ENCODE peak calls at places on chromosomes 16 and 17, in seven cellular contexts. I, C, V, K, O, S and B are unnamed samples.

GRCh38 chr17:72404872-72405271 is 284.1 kb downstream of the SOX9 start:
- DNase-seq in C (no peak), K (no peak), V (no peak), I (no peak), S (no peak), O (no peak), B (no peak)

GRCh38 chr17:42562845-42563509 is 1.0 kb downstream of the COASY start:
- DNase-seq in S (no peak), O (no peak), K (no peak), V (no peak), I (no peak), C (peak), B (no peak)

GRCh38 chr16:68298907-68299515 is 11.7 kb downstream of the SLC7A6OS start:
- DNase-seq in O (peak), K (peak), C (no peak), V (no peak), S (no peak), I (no peak), B (no peak)

GRCh38 chr17:62094175-62094574 is 29.1 kb upstream of the MED13 start:
- DNase-seq in S (no peak), I (no peak), C (no peak), O (no peak), K (no peak), V (no peak), B (no peak)

GRCh38 chr17:21210411-21211076 is 3.4 kb downstream of the TMEM11 start:
- DNase-seq in S (no peak), I (peak), V (no peak), C (no peak), K (no peak), O (no peak), B (no peak)

GRCh38 chr17:65559483-65559801 is 2.0 kb downstream of the AXIN2 start:
- DNase-seq in S (no peak), C (no peak), O (no peak), V (no peak), K (no peak), I (no peak), B (no peak)

GRCh38 chr16:50202926-50203624 is 50.0 kb downstream of the TENT4B start:
- DNase-seq in V (peak), O (no peak), K (no peak), C (no peak), S (peak), I (no peak), B (peak)

GRCh38 chr17:44014437-44015172 is at the start of gene TMEM101:
- DNase-seq in S (peak), V (peak), K (peak), C (peak), I (peak), O (peak), B (peak)

GRCh38 chr17:82051776-82052637 is at the start of the genes GPS1 and RFNG:
- DNase-seq in S (peak), C (peak), O (peak), K (no peak), I (peak), V (peak), B (peak)

GRCh38 chr16:55001931-55002330 is 71.3 kb downstream of the IRX5 start:
- DNase-seq in C (no peak), S (no peak), K (no peak), V (no peak), O (no peak), I (no peak), B (no peak)

GRCh38 chr16:76748698-76749097 is 442.3 kb upstream of the MON1B start:
- DNase-seq in I (no peak), O (no peak), K (no peak), S (no peak), V (no peak), C (no peak), B (no peak)

GRCh38 chr16:85460983-85461813 is 151.9 kb upstream of the GSE1 start:
- DNase-seq in O (no peak), K (no peak), V (peak), C (peak), S (peak), I (no peak), B (no peak)

GRCh38 chr17:80889897-80890550 is 101.6 kb upstream of the CHMP6 start:
- DNase-seq in O (no peak), K (no peak), C (no peak), I (no peak), V (no peak), S (no peak), B (no peak)

GRCh38 chr17:42438600-42439567 is 15.8 kb upstream of the CAVIN1 start:
- DNase-seq in V (no peak), C (peak), K (peak), I (peak), O (peak), S (no peak), B (no peak)

GRCh38 chr16:54934536-54935410 is 4.1 kb downstream of the IRX5 start:
- DNase-seq in C (no peak), K (peak), V (no peak), O (no peak), S (no peak), I (no peak), B (no peak)

GRCh38 chr17:79818026-79818758 is 21.0 kb downstream of the CBX4 start:
- DNase-seq in O (no peak), S (no peak), I (no peak), K (no peak), V (no peak), C (peak), B (no peak)

GRCh38 chr16:75116081-75116910 is at the start of gene LDHD:
- DNase-seq in I (peak), O (peak), K (no peak), S (peak), V (peak), C (peak), B (peak)

GRCh38 chr16:85928411-85928820 is 29.5 kb downstream of the IRF8 start:
- DNase-seq in O (no peak), S (peak), C (no peak), I (peak), K (no peak), V (no peak), B (peak)

GRCh38 chr16:10640934-10641333 is 53.8 kb downstream of the TEKT5 start:
- DNase-seq in V (no peak), O (no peak), S (no peak), K (no peak), C (no peak), I (no peak), B (no peak)

GRCh38 chr16:10641555-10641952 is 53.2 kb downstream of the TEKT5 start:
- DNase-seq in I (no peak), C (no peak), O (no peak), K (no peak), S (no peak), V (no peak), B (no peak)

GRCh38 chr16:10644092-10644491 is 50.6 kb downstream of the TEKT5 start:
- DNase-seq in V (no peak), S (no peak), C (no peak), I (no peak), O (no peak), K (no peak), B (no peak)

GRCh38 chr16:10642964-10643363 is 51.8 kb downstream of the TEKT5 start:
- DNase-seq in I (no peak), K (no peak), V (no peak), S (no peak), C (no peak), O (no peak), B (no peak)

GRCh38 chr16:10641953-10642949 is 52.5 kb downstream of the TEKT5 start:
- DNase-seq in O (no peak), I (no peak), S (no peak), C (no peak), V (no peak), K (no peak), B (no peak)
- TF ChIP-seq EP300 in O (no peak), I (no peak), S (no peak), C (no peak), V (no peak), K (no peak), B (no peak)

GRCh38 chr17:17780941-17781590 is 55.7 kb downstream of the SREBF1 start:
- DNase-seq in C (no peak), V (no peak), O (peak), I (peak), K (no peak), S (peak), B (no peak)
- TF ChIP-seq EP300 in C (no peak), V (no peak), O (no peak), I (no peak), K (no peak), S (no peak), B (no peak)

GRCh38 chr16:5979905-5980550 is 882.4 kb upstream of the EEF2KMT start:
- DNase-seq in O (no peak), C (no peak), K (no peak), I (peak), S (no peak), V (no peak), B (no peak)

GRCh38 chr16:5977329-5977728 is 879.7 kb upstream of the EEF2KMT start:
- DNase-seq in I (no peak), K (no peak), O (no peak), C (no peak), S (no peak), V (no peak), B (no peak)

DNA sequence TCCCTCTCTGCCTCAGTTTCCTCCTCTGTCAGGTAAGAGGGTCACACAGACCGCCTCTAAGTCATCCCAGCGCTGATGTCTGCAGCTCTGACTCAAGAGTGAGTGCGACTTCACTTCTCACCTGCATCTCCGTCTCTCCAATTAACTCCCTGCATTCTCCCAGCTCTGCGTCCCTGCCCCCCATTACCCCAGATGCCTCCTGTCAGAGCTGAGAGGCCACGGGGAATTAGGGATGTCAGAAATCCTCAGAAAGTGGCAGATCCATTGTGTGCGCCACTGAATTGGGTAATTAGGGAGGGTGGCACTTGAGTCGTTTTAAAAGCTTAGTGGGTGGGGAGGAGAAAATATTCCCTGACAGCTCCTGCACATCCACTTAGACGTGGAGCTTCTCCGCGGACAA is 885.4 kb upstream of the EEF2KMT start:
- DNase-seq in S (no peak), K (no peak), I (no peak), V (no peak), O (no peak), C (no peak), B (no peak)
- TF ChIP-seq EP300 in S (no peak), K (no peak), I (no peak), V (no peak), O (no peak), C (no peak), B (no peak)

DNA sequence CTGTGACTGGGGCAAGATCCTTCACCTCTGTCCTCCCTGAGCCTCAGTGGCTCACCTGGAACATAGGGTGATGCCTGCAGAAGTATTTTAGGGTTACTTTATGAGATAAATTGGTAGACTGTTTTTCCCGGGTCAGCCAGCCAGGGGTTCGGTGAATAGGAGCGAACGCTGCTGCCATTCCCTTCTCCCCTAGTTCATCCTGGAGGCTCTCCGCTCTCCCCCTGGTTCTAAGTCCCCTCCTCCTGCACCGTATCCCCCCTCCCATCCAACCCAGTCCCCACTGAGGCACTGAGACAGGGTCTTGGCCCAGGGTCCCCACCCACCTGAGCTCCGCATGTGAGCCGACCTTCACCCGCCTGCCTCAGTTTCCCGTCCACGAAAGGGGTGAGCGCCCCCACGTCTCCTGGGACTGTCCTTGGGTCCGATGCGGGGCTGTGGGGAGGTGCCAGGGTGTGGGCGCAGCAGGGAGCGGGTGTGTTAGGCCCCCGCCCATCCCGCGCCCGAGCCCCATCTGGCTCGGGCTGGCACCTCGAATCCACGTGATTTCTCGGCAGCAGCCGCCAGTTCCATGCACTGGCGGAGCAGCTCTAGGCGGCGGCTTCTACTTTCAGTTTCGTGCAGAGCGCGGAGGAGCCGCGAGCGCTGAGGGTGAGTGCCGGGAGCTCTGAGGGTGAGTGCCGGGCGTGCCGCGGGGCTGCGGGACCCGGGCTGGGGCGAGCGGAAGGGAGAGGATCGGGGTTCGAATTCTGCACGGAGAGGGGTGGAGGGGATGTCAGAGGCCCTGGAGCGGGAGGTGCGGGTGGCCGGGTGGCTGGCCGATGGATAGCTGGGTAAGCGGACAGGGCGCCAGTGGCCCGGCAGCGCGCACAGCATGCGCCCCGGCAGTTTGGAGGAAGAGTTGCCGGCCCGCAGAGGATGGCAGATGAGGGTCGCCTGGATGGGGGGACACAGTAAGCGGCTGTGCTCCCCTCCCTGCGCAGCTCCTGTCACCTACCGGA is at the start of gene NLRC5:
- DNase-seq in O (peak), I (peak), S (peak), V (peak), K (peak), C (no peak), B (peak)
- TF ChIP-seq EP300 in O (no peak), I (peak), S (peak), V (no peak), K (no peak), C (no peak), B (peak)

DNA sequence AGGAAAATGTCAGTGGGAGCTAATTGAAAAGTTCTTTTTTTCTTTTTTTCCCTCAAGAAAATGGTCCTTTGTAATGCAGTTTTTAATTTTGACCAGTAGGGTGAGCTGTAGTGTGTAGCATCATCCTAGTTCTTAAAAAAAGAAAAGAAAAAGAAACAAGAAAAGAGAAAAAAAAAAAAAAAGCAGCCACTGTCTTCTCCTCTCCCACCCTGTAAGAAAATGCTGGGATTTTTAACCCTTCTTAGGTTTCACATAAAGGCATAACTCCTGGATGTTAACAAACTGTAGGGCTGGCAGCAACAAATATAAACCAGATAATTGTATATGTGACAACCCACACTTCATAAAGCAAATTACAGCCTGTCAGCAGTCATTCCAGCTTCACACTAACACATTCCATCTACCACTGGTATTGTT is 78.1 kb downstream of the SKAP1 start:
- DNase-seq in I (no peak), C (peak), O (no peak), V (peak), S (no peak), K (no peak), B (no peak)
- TF ChIP-seq EP300 in I (no peak), C (no peak), O (no peak), V (no peak), S (no peak), K (no peak), B (no peak)

GRCh38 chr17:29241015-29241963 is 5.4 kb upstream of the CRYBA1 start:
- DNase-seq in O (no peak), S (no peak), V (peak), K (no peak), C (peak), I (no peak), B (no peak)

GRCh38 chr17:29240477-29240876 is 6.2 kb upstream of the CRYBA1 start:
- DNase-seq in K (no peak), I (no peak), V (no peak), O (no peak), S (no peak), C (no peak), B (no peak)

GRCh38 chr17:29243792-29244191 is 2.9 kb upstream of the CRYBA1 start:
- DNase-seq in O (no peak), K (no peak), S (no peak), I (no peak), C (peak), V (peak), B (no peak)

GRCh38 chr17:29242051-29242450 is 4.6 kb upstream of the CRYBA1 start:
- DNase-seq in S (no peak), I (no peak), O (no peak), C (no peak), V (no peak), K (no peak), B (no peak)

DNA sequence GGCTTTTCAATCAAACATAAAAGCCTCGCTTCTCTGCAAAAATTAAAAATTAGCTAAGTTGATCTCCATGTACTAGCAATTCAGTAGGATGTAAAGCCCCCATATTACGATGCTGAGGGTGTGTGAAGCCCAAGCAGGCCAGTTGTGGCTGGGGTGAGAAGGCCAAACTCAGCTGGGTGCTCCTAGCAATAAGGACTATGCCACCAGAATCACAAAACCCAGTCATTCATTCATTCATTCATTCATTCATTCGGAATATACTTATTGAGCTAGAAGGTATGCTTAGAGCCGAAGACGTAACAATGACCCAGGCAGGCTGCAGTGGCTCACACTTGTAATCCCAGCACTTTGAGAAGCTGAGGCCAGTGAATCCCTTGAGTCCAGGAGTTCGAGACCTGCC is 3.9 kb upstream of the CRYBA1 start:
- DNase-seq in C (no peak), I (no peak), O (no peak), V (no peak), K (no peak), S (no peak), B (no peak)
- TF ChIP-seq EP300 in C (no peak), I (no peak), O (no peak), V (no peak), K (no peak), S (no peak), B (no peak)

GRCh38 chr17:57338257-57338919 is 82.1 kb downstream of the MSI2 start:
- DNase-seq in K (no peak), C (no peak), O (no peak), V (no peak), I (no peak), S (no peak), B (no peak)
- TF ChIP-seq EP300 in K (no peak), C (no peak), O (no peak), V (no peak), I (no peak), S (no peak), B (no peak)

GRCh38 chr17:16568541-16569357 is at the start of gene ZNF287:
- DNase-seq in V (peak), S (peak), I (peak), K (peak), O (peak), C (peak), B (peak)
- TF ChIP-seq EP300 in V (no peak), S (no peak), I (no peak), K (peak), O (no peak), C (no peak), B (peak)